ENCODE peak calls at places on chromosomes 2 and 18, in six cellular contexts. One of them, this sample, is unnamed.

GRCh38 chr2:96538487-96539214 is 2.1 kb downstream of the ARID5A start:
- DNase-seq in HepG2: peak
- DNase-seq in K562: no peak
- DNase-seq in H1: peak
- DNase-seq in GM12878: peak
- DNase-seq in GM12891: no peak
- DNase-seq in this sample: no peak

GRCh38 chr2:220641137-220641536 is 931.0 kb downstream of the EPHA4 start:
- DNase-seq in HepG2: no peak
- DNase-seq in K562: no peak
- DNase-seq in H1: no peak
- DNase-seq in GM12878: no peak
- DNase-seq in GM12891: no peak
- DNase-seq in this sample: no peak

GRCh38 chr2:16665746-16666452 is at the start of gene CYRIA:
- DNase-seq in HepG2: no peak
- DNase-seq in K562: peak
- DNase-seq in H1: peak
- DNase-seq in GM12878: no peak
- DNase-seq in GM12891: peak
- DNase-seq in this sample: peak

GRCh38 chr2:239526666-239527415 is 126.0 kb upstream of the HDAC4 start:
- DNase-seq in HepG2: no peak
- DNase-seq in K562: no peak
- DNase-seq in H1: no peak
- DNase-seq in GM12878: no peak
- DNase-seq in GM12891: no peak
- DNase-seq in this sample: no peak

GRCh38 chr18:75456277-75456676 is 28.8 kb upstream of the SMIM21 start:
- DNase-seq in HepG2: no peak
- DNase-seq in K562: no peak
- DNase-seq in H1: no peak
- DNase-seq in GM12878: no peak
- DNase-seq in GM12891: no peak
- DNase-seq in this sample: no peak

GRCh38 chr2:180570864-180571263 is 409.5 kb upstream of the UBE2E3 start:
- DNase-seq in HepG2: no peak
- DNase-seq in K562: no peak
- DNase-seq in H1: no peak
- DNase-seq in GM12878: no peak
- DNase-seq in GM12891: no peak
- DNase-seq in this sample: no peak

GRCh38 chr2:240574386-240575100 is 6.3 kb downstream of the RNPEPL1 start:
- DNase-seq in HepG2: no peak
- DNase-seq in K562: no peak
- DNase-seq in H1: no peak
- DNase-seq in GM12878: no peak
- DNase-seq in GM12891: no peak
- DNase-seq in this sample: no peak

GRCh38 chr2:74379851-74380789 is at the start of gene DCTN1:
- DNase-seq in HepG2: peak
- DNase-seq in K562: peak
- DNase-seq in H1: peak
- DNase-seq in GM12878: no peak
- DNase-seq in GM12891: peak
- DNase-seq in this sample: no peak

GRCh38 chr2:220215785-220216184 is 588.4 kb downstream of the SLC4A3 start:
- DNase-seq in HepG2: no peak
- DNase-seq in K562: no peak
- DNase-seq in H1: no peak
- DNase-seq in GM12878: no peak
- DNase-seq in GM12891: no peak
- DNase-seq in this sample: no peak

GRCh38 chr2:150520887-150521664 is 33.6 kb upstream of the RND3 start:
- DNase-seq in HepG2: no peak
- DNase-seq in K562: no peak
- DNase-seq in H1: no peak
- DNase-seq in GM12878: no peak
- DNase-seq in GM12891: no peak
- DNase-seq in this sample: no peak

GRCh38 chr18:23635283-23636040 is 27.2 kb downstream of the ANKRD29 start:
- DNase-seq in HepG2: no peak
- DNase-seq in K562: no peak
- DNase-seq in H1: no peak
- DNase-seq in GM12878: no peak
- DNase-seq in GM12891: no peak
- DNase-seq in this sample: no peak

GRCh38 chr2:149860276-149860921 is 272.8 kb upstream of the MMADHC start:
- DNase-seq in HepG2: peak
- DNase-seq in K562: no peak
- DNase-seq in H1: no peak
- DNase-seq in GM12878: no peak
- DNase-seq in GM12891: no peak
- DNase-seq in this sample: no peak

GRCh38 chr18:62249478-62250097 is 62.5 kb downstream of the RELCH start:
- DNase-seq in HepG2: peak
- DNase-seq in K562: peak
- DNase-seq in H1: peak
- DNase-seq in GM12878: peak
- DNase-seq in GM12891: peak
- DNase-seq in this sample: peak

GRCh38 chr18:36828157-36828629 is 609 bp downstream of the TPGS2 start:
- DNase-seq in HepG2: peak
- DNase-seq in K562: no peak
- DNase-seq in H1: no peak
- DNase-seq in GM12878: no peak
- DNase-seq in GM12891: no peak
- DNase-seq in this sample: no peak

DNA sequence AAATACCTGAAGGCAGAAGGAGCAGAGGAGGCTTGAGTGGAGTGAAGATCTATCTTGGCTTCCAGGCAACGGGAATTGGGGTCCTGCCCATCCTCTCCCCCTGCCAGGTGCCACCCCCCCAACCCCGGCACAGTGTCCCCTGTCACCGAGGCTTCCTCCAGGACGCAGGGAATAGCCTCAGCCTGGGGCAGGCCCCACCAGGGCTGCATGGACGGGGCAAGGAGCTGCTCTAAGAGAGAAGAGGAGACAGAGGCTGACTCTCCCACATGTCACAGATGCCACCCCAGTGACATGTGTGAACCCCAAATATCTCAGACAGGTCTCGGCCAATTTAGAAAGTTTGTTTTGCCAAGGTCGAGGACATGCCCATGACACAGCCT is 42.1 kb downstream of the PXDN start:
- DNase-seq in HepG2: no peak
- DNase-seq in K562: no peak
- DNase-seq in H1: no peak
- DNase-seq in GM12878: no peak
- DNase-seq in GM12891: no peak
- DNase-seq in this sample: no peak
- TF ChIP-seq POLR2AphosphoS5 in HepG2: no peak
- TF ChIP-seq POLR2AphosphoS5 in K562: no peak
- TF ChIP-seq POLR2AphosphoS5 in H1: no peak
- TF ChIP-seq POLR2AphosphoS5 in GM12878: no peak
- TF ChIP-seq POLR2AphosphoS5 in GM12891: no peak
- TF ChIP-seq POLR2AphosphoS5 in this sample: no peak

GRCh38 chr2:171922230-171923022 is at the start of gene HAT1:
- DNase-seq in HepG2: peak
- DNase-seq in K562: peak
- DNase-seq in H1: peak
- DNase-seq in GM12878: peak
- DNase-seq in GM12891: peak
- DNase-seq in this sample: peak
- TF ChIP-seq POLR2A in HepG2: peak
- TF ChIP-seq POLR2A in K562: peak
- TF ChIP-seq POLR2A in H1: peak
- TF ChIP-seq POLR2A in GM12878: peak
- TF ChIP-seq POLR2A in GM12891: no peak
- TF ChIP-seq POLR2A in this sample: peak

GRCh38 chr18:22346968-22347611 is 70.6 kb downstream of the CTAGE1 start:
- DNase-seq in HepG2: peak
- DNase-seq in K562: no peak
- DNase-seq in H1: peak
- DNase-seq in GM12878: no peak
- DNase-seq in GM12891: no peak
- DNase-seq in this sample: no peak

GRCh38 chr18:22344908-22345670 is 72.6 kb downstream of the CTAGE1 start:
- DNase-seq in HepG2: no peak
- DNase-seq in K562: no peak
- DNase-seq in H1: no peak
- DNase-seq in GM12878: no peak
- DNase-seq in GM12891: no peak
- DNase-seq in this sample: no peak

GRCh38 chr18:22345733-22346132 is 72.0 kb downstream of the CTAGE1 start:
- DNase-seq in HepG2: no peak
- DNase-seq in K562: no peak
- DNase-seq in H1: no peak
- DNase-seq in GM12878: no peak
- DNase-seq in GM12891: no peak
- DNase-seq in this sample: no peak

GRCh38 chr18:22347624-22348511 is 69.8 kb downstream of the CTAGE1 start:
- DNase-seq in HepG2: no peak
- DNase-seq in K562: no peak
- DNase-seq in H1: peak
- DNase-seq in GM12878: no peak
- DNase-seq in GM12891: no peak
- DNase-seq in this sample: no peak

GRCh38 chr18:22346342-22346967 is 71.3 kb downstream of the CTAGE1 start:
- DNase-seq in HepG2: no peak
- DNase-seq in K562: no peak
- DNase-seq in H1: no peak
- DNase-seq in GM12878: no peak
- DNase-seq in GM12891: no peak
- DNase-seq in this sample: no peak
- TF ChIP-seq TAF1 in HepG2: no peak
- TF ChIP-seq TAF1 in K562: no peak
- TF ChIP-seq TAF1 in H1: no peak
- TF ChIP-seq TAF1 in GM12878: no peak
- TF ChIP-seq TAF1 in GM12891: no peak
- TF ChIP-seq TAF1 in this sample: no peak

GRCh38 chr18:73409242-73409641 is 541.5 kb upstream of the NETO1 start:
- DNase-seq in HepG2: no peak
- DNase-seq in K562: no peak
- DNase-seq in H1: no peak
- DNase-seq in GM12878: no peak
- DNase-seq in GM12891: no peak
- DNase-seq in this sample: no peak
- TF ChIP-seq POLR2AphosphoS5 in HepG2: no peak
- TF ChIP-seq POLR2AphosphoS5 in K562: no peak
- TF ChIP-seq POLR2AphosphoS5 in H1: no peak
- TF ChIP-seq POLR2AphosphoS5 in GM12878: no peak
- TF ChIP-seq POLR2AphosphoS5 in GM12891: no peak
- TF ChIP-seq POLR2AphosphoS5 in this sample: no peak

GRCh38 chr18:3653263-3653858 is 203.4 kb downstream of the TGIF1 start:
- DNase-seq in HepG2: no peak
- DNase-seq in K562: no peak
- DNase-seq in H1: no peak
- DNase-seq in GM12878: no peak
- DNase-seq in GM12891: no peak
- DNase-seq in this sample: no peak

GRCh38 chr18:3653859-3654441 is 204.0 kb downstream of the TGIF1 start:
- DNase-seq in HepG2: no peak
- DNase-seq in K562: peak
- DNase-seq in H1: no peak
- DNase-seq in GM12878: no peak
- DNase-seq in GM12891: no peak
- DNase-seq in this sample: no peak

GRCh38 chr18:3654442-3655253 is 204.7 kb downstream of the TGIF1 start:
- DNase-seq in HepG2: peak
- DNase-seq in K562: no peak
- DNase-seq in H1: no peak
- DNase-seq in GM12878: no peak
- DNase-seq in GM12891: no peak
- DNase-seq in this sample: no peak

GRCh38 chr18:3651266-3651665 is 201.3 kb downstream of the TGIF1 start:
- DNase-seq in HepG2: no peak
- DNase-seq in K562: no peak
- DNase-seq in H1: no peak
- DNase-seq in GM12878: no peak
- DNase-seq in GM12891: no peak
- DNase-seq in this sample: no peak

GRCh38 chr18:3652380-3653262 is 202.6 kb downstream of the TGIF1 start:
- DNase-seq in HepG2: peak
- DNase-seq in K562: peak
- DNase-seq in H1: no peak
- DNase-seq in GM12878: no peak
- DNase-seq in GM12891: no peak
- DNase-seq in this sample: no peak
- TF ChIP-seq POLR2A in HepG2: peak
- TF ChIP-seq POLR2A in K562: no peak
- TF ChIP-seq POLR2A in H1: no peak
- TF ChIP-seq POLR2A in GM12878: no peak
- TF ChIP-seq POLR2A in GM12891: no peak
- TF ChIP-seq POLR2A in this sample: no peak

GRCh38 chr2:113084249-113085000 is 16.7 kb downstream of the IL1F10 start:
- DNase-seq in HepG2: no peak
- DNase-seq in K562: no peak
- DNase-seq in H1: no peak
- DNase-seq in GM12878: no peak
- DNase-seq in GM12891: no peak
- DNase-seq in this sample: no peak
- TF ChIP-seq TAF1 in HepG2: no peak
- TF ChIP-seq TAF1 in K562: no peak
- TF ChIP-seq TAF1 in H1: no peak
- TF ChIP-seq TAF1 in GM12878: no peak
- TF ChIP-seq TAF1 in GM12891: no peak
- TF ChIP-seq TAF1 in this sample: no peak